ENCODE peak calls at places on chromosomes 13 and 19, in eight cellular contexts. P, D, U, K, V, J, W and G are unnamed samples.

GRCh38 chr19:30163663-30164062 is 208.5 kb upstream of the ZNF536 start:
- DNase-seq in P (no peak), D (no peak), U (peak), K (no peak), V (no peak), J (no peak), W (no peak), G (no peak)

GRCh38 chr13:83765796-83766195 is 116.5 kb downstream of the SLITRK1 start:
- DNase-seq in P (no peak), D (no peak), U (no peak), K (no peak), V (no peak), J (no peak), W (no peak), G (no peak)

GRCh38 chr13:46575843-46576242 is 22.9 kb downstream of the LRCH1 start:
- DNase-seq in P (no peak), D (no peak), U (no peak), K (no peak), V (no peak), J (no peak), W (peak), G (no peak)

GRCh38 chr19:21580101-21580500 is 74.7 kb downstream of the ZNF429 start:
- DNase-seq in P (no peak), D (no peak), U (no peak), K (no peak), V (no peak), J (no peak), W (no peak), G (no peak)

GRCh38 chr13:97307544-97307881 is 85.4 kb downstream of the MBNL2 start:
- DNase-seq in P (no peak), D (no peak), U (no peak), K (no peak), V (no peak), J (no peak), W (no peak), G (no peak)

GRCh38 chr13:92365904-92366303 is 860.7 kb upstream of the GPC6 start:
- DNase-seq in P (no peak), D (no peak), U (no peak), K (no peak), V (no peak), J (no peak), W (no peak), G (no peak)

GRCh38 chr13:52345048-52345447 is 60.9 kb downstream of the THSD1 start:
- DNase-seq in P (no peak), D (no peak), U (no peak), K (no peak), V (no peak), J (no peak), W (peak), G (no peak)

GRCh38 chr13:114007566-114007965 is 33.7 kb upstream of the C13orf46 start:
- DNase-seq in P (no peak), D (no peak), U (no peak), K (no peak), V (no peak), J (no peak), W (no peak), G (no peak)

GRCh38 chr19:16566161-16566560 is 6.1 kb downstream of the SLC35E1 start:
- DNase-seq in P (no peak), D (peak), U (no peak), K (peak), V (peak), J (peak), W (no peak), G (peak)

GRCh38 chr19:42497492-42498226 is 30.6 kb downstream of the CEACAM1 start:
- DNase-seq in P (no peak), D (no peak), U (no peak), K (no peak), V (no peak), J (peak), W (no peak), G (no peak)

GRCh38 chr13:21297914-21298831 is 121.7 kb downstream of the MRPL57 start:
- DNase-seq in P (peak), D (peak), U (peak), K (peak), V (peak), J (peak), W (peak), G (peak)